ENCODE peak calls at places on chromosome 20, in six cellular contexts. X, Z, S, I, L and U are unnamed samples.

GRCh38 chr20:33656010-33656782 is 5.9 kb upstream of the C20orf144 start:
- DNase-seq in X (no peak), Z (no peak), S (no peak), I (peak; percentile 30), L (peak; percentile 84), U (no peak)

GRCh38 chr20:2767768-2768631 is 32.4 kb downstream of the CPXM1 start:
- DNase-seq in X (peak; percentile 70), Z (peak; percentile 24), S (no peak), I (peak; percentile 84), L (peak; percentile 85), U (peak; percentile 53)

GRCh38 chr20:32462900-32463641 is 104.9 kb downstream of the ASXL1 start:
- DNase-seq in X (no peak), Z (no peak), S (no peak), I (no peak), L (no peak), U (no peak)

GRCh38 chr20:24778585-24779031 is 170.5 kb upstream of the CST7 start:
- DNase-seq in X (no peak), Z (no peak), S (no peak), I (peak; percentile 23), L (peak; percentile 78), U (no peak)

GRCh38 chr20:59157961-59158541 is 5.6 kb upstream of the ZNF831 start:
- DNase-seq in X (no peak), Z (no peak), S (no peak), I (no peak), L (no peak), U (no peak)

GRCh38 chr20:50221501-50222323 is 31.1 kb downstream of the CEBPB start:
- DNase-seq in X (peak; percentile 47), Z (peak; percentile 35), S (peak; percentile 23), I (peak; percentile 66), L (no peak), U (no peak)

GRCh38 chr20:58233881-58234528 is 5.6 kb upstream of the ANKRD60 start:
- DNase-seq in X (no peak), Z (no peak), S (no peak), I (no peak), L (no peak), U (no peak)

GRCh38 chr20:19368351-19368750 is 155.9 kb downstream of the SLC24A3 start:
- DNase-seq in X (no peak), Z (no peak), S (no peak), I (no peak), L (no peak), U (no peak)

DNA sequence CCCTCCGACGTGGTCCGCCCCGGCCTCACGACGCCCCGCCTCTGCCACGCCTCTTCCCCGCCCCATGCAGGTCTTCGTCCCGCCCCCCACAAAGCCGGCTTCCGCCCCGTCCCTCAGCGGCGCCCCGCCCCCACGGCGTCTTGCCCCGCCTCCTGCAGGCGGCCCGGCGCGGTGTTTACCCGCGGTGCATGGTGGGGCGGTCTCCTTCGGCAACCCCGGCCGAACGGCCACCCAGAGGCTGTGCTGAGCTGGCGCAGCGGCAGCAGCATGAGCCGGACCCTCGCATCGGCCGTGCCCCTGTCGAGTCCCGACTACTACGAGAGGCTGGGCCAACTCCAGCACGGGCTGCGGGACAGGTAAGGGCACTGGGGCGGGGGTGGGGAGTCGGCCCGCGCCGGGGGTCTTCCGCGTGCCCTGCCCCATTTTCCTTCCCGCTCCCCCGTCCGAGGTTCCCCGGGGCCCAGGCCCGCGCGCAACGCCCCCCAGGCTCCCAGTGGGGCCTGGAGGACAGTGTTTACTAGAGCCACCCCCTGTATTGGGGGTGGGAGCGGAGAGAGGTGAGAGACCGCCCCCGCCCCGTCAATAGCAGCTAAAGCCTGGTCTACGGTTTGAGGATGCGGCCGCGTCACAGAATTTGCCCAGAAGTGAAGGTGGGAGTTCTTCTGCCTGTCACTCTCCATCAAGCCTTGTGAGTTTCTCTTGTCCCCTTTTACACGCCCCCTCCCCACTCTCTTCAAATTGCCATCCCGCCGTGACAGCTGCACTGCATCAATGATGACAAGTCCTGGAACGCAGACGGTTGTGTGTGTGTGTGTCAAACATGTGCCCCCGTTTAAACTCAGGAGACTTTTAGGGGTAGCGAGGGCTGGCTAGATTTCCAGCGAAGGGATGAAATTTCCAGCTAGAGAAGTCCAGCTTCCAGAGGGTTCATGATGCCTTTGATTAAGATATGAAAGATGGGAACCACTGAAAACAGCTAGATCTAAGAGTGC is at the start of gene KIZ:
- DNase-seq in X (peak; percentile 93), Z (peak; percentile 98), S (peak; percentile 89), I (peak; percentile 97), L (peak; percentile 99), U (peak; percentile 99)
- TF ChIP-seq CTCF in X (peak; percentile 5), Z (peak; percentile 31), S (peak; percentile 13), I (peak; percentile 20), L (no peak), U (peak; percentile 66)

DNA sequence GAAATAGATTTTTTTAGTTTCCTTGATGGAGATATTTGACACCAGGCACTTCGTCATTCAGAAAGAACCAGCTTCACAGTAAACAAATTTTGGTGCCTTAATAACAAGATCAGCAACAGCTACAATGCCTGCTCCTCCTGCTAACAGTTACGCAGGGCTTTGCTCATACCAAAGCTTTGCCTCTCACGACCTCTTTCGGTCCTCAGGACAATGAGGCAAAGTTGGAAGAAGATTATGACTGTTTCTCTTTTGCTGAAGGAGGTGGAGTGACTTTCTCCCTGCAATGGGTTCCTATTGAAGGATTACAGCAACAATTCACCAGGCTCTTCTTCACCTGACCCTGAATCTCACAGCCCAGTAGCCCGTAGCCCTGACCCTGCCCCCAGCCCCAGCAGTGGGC is 440.1 kb downstream of the PREX1 start:
- DNase-seq in X (no peak), Z (peak; percentile 4), S (no peak), I (no peak), L (no peak), U (no peak)
- TF ChIP-seq CTCF in X (no peak), Z (no peak), S (no peak), I (no peak), L (no peak), U (no peak)

GRCh38 chr20:60228255-60228654 is 270.0 kb downstream of the CDH26 start:
- DNase-seq in X (no peak), Z (no peak), S (no peak), I (no peak), L (peak; percentile 53), U (no peak)

GRCh38 chr20:60223174-60223573 is 265.0 kb downstream of the CDH26 start:
- DNase-seq in X (no peak), Z (no peak), S (no peak), I (no peak), L (no peak), U (no peak)

GRCh38 chr20:60222497-60222896 is 264.3 kb downstream of the CDH26 start:
- DNase-seq in X (no peak), Z (no peak), S (no peak), I (no peak), L (no peak), U (peak; percentile 51)

GRCh38 chr20:60221593-60221992 is 263.4 kb downstream of the CDH26 start:
- DNase-seq in X (no peak), Z (no peak), S (no peak), I (no peak), L (no peak), U (no peak)

DNA sequence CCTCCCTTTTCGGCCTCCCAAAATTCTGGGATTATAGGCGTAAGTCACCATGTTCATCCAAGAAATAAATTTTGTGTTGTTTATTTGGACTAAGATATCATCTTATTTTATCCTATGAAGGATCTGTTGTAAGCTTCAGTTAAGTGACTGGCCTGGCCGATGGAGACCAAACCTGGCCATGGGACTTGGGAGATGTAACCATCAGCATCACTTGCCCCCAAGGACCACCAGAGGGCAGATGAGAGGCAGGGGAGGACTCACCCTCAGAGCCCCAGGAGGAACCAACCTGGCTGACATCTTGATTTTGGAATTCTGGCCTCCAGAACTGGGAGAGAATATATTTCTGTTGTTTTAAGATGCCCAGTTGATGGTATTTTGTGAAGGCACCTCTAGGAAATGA is 266.7 kb downstream of the CDH26 start:
- DNase-seq in X (no peak), Z (peak; percentile 2), S (no peak), I (no peak), L (peak; percentile 54), U (no peak)
- TF ChIP-seq CTCF in X (peak; percentile 48), Z (peak; percentile 39), S (peak; percentile 39), I (no peak), L (no peak), U (peak; percentile 73)

GRCh38 chr20:44696315-44696714 is 18.9 kb upstream of the CCN5 start:
- DNase-seq in X (no peak), Z (no peak), S (no peak), I (no peak), L (no peak), U (no peak)
- TF ChIP-seq CTCF in X (no peak), Z (peak; percentile 10), S (no peak), I (no peak), L (no peak), U (no peak)

GRCh38 chr20:16459019-16459700 is 114.1 kb downstream of the KIF16B start:
- DNase-seq in X (peak; percentile 87), Z (peak; percentile 87), S (peak; percentile 47), I (no peak), L (no peak), U (no peak)
- TF ChIP-seq CTCF in X (no peak), Z (no peak), S (no peak), I (no peak), L (no peak), U (no peak)

GRCh38 chr20:36717657-36718056 is 28.2 kb downstream of the NDRG3 start:
- DNase-seq in X (no peak), Z (peak; percentile 10), S (no peak), I (no peak), L (no peak), U (no peak)
- TF ChIP-seq CTCF in X (no peak), Z (peak; percentile 34), S (peak; percentile 18), I (no peak), L (no peak), U (peak; percentile 22)